ENCODE peak calls at places on chromosomes 4 and X, in nine cellular contexts. W, F, P, E, S, C, U, K and D are unnamed samples.

GRCh38 chr4:39548425-39549067 is 21.3 kb upstream of the UGDH start:
- DNase-seq in C (no peak), F (no peak), U (no peak), K (no peak), S (no peak), P (no peak), W (no peak), E (peak; percentile 38), D (no peak)

GRCh38 chr4:27129871-27130277 is 269.2 kb downstream of the STIM2 start:
- DNase-seq in E (no peak), S (no peak), W (no peak), P (no peak), U (no peak), K (no peak), C (no peak), F (no peak), D (no peak)

GRCh38 chrX:128106630-128107029 is 54.4 kb upstream of the ACTRT1 start:
- DNase-seq in W (no peak), S (no peak), U (no peak), P (no peak), K (peak; percentile 28), F (peak; percentile 29), E (peak; percentile 14), C (no peak), D (no peak)

GRCh38 chrX:37755073-37755472 is 24.8 kb upstream of the CYBB start:
- DNase-seq in C (no peak), U (peak; percentile 5), W (no peak), K (no peak), S (no peak), P (no peak), E (no peak), F (no peak), D (peak; percentile 23)

GRCh38 chrX:140733766-140734342 is 24.3 kb downstream of the LINC00632 start:
- DNase-seq in C (no peak), W (no peak), K (no peak), U (no peak), S (no peak), E (peak; percentile 12), F (peak; percentile 42), P (peak; percentile 5), D (peak; percentile 45)

GRCh38 chr4:56255820-56256219 is 131.5 kb downstream of the AASDH start:
- DNase-seq in S (no peak), P (no peak), C (no peak), K (no peak), U (no peak), F (no peak), W (no peak), E (no peak), D (no peak)

GRCh38 chr4:106063009-106063408 is 167.7 kb downstream of the NPNT start:
- DNase-seq in K (no peak), P (no peak), F (no peak), W (no peak), U (no peak), C (no peak), S (no peak), E (peak; percentile 49), D (no peak)

GRCh38 chr4:185535818-185536729 is 767 bp upstream of the PDLIM3 start:
- DNase-seq in F (no peak), U (no peak), K (no peak), C (no peak), S (no peak), E (no peak), P (no peak), W (peak; percentile 89), D (peak; percentile 49)

GRCh38 chrX:68941385-68941952 is 112.6 kb downstream of the EFNB1 start:
- DNase-seq in C (no peak), S (no peak), P (no peak), K (no peak), U (no peak), F (no peak), W (peak; percentile 46), E (no peak), D (no peak)

GRCh38 chr4:126564283-126564854 is 1068.4 kb upstream of the INTU start:
- DNase-seq in W (no peak), F (no peak), K (no peak), C (no peak), U (no peak), S (no peak), P (no peak), E (no peak), D (no peak)

GRCh38 chr4:73662709-73663546 is 42.7 kb upstream of the RASSF6 start:
- DNase-seq in S (no peak), W (no peak), F (peak; percentile 20), P (no peak), C (no peak), E (peak; percentile 45), K (no peak), U (no peak), D (no peak)

GRCh38 chr4:64000241-64000640 is 409.0 kb downstream of the TECRL start:
- DNase-seq in W (no peak), E (no peak), S (no peak), C (no peak), U (no peak), K (no peak), F (no peak), P (no peak), D (no peak)